ENCODE peak calls at places on chromosome X, in eight cellular contexts. One of them, this sample, is unnamed.
A peak's percentile ranks its signal among the peaks of the same experiment; 100 is the strongest.

GRCh38 chrX:15947648-15948317 is 93.2 kb upstream of the AP1S2 start:
- DNase-seq in stimulated activated CD4-positive, alpha-beta T cell treated with anti-CD3 and anti-CD28 coated beads, Interleukin-12 subunit alpha, Interleukin-12 subunit beta, amount 100 ng/mL, for 4 hours: no peak
- DNase-seq in testis: peak; percentile 18
- DNase-seq in ELR: peak; percentile 80
- DNase-seq in EH: peak; percentile 81
- DNase-seq in Caki2: peak; percentile 16
- DNase-seq in NCI-H2081: no peak
- DNase-seq in mesothelial cell of epicardium: no peak
- DNase-seq in this sample: no peak

GRCh38 chrX:18041656-18042055 is 179.0 kb downstream of the BEND2 start:
- DNase-seq in stimulated activated CD4-positive, alpha-beta T cell treated with anti-CD3 and anti-CD28 coated beads, Interleukin-12 subunit alpha, Interleukin-12 subunit beta, amount 100 ng/mL, for 4 hours: no peak
- DNase-seq in testis: no peak
- DNase-seq in ELR: no peak
- DNase-seq in EH: no peak
- DNase-seq in Caki2: no peak
- DNase-seq in NCI-H2081: no peak
- DNase-seq in mesothelial cell of epicardium: no peak
- DNase-seq in this sample: no peak

GRCh38 chrX:138001219-138001618 is 435.3 kb downstream of the ZIC3 start:
- DNase-seq in stimulated activated CD4-positive, alpha-beta T cell treated with anti-CD3 and anti-CD28 coated beads, Interleukin-12 subunit alpha, Interleukin-12 subunit beta, amount 100 ng/mL, for 4 hours: no peak
- DNase-seq in testis: no peak
- DNase-seq in ELR: no peak
- DNase-seq in EH: no peak
- DNase-seq in Caki2: no peak
- DNase-seq in NCI-H2081: no peak
- DNase-seq in mesothelial cell of epicardium: no peak
- DNase-seq in this sample: no peak

GRCh38 chrX:70553516-70553915 is 108.9 kb downstream of the DLG3 start:
- DNase-seq in stimulated activated CD4-positive, alpha-beta T cell treated with anti-CD3 and anti-CD28 coated beads, Interleukin-12 subunit alpha, Interleukin-12 subunit beta, amount 100 ng/mL, for 4 hours: no peak
- DNase-seq in testis: no peak
- DNase-seq in ELR: no peak
- DNase-seq in EH: no peak
- DNase-seq in Caki2: no peak
- DNase-seq in NCI-H2081: no peak
- DNase-seq in mesothelial cell of epicardium: no peak
- DNase-seq in this sample: peak; percentile 0

GRCh38 chrX:107324493-107325310 is 118.3 kb downstream of the DNAAF6 start:
- DNase-seq in stimulated activated CD4-positive, alpha-beta T cell treated with anti-CD3 and anti-CD28 coated beads, Interleukin-12 subunit alpha, Interleukin-12 subunit beta, amount 100 ng/mL, for 4 hours: no peak
- DNase-seq in testis: peak; percentile 50
- DNase-seq in ELR: peak; percentile 25
- DNase-seq in EH: peak; percentile 29
- DNase-seq in Caki2: peak; percentile 56
- DNase-seq in NCI-H2081: no peak
- DNase-seq in mesothelial cell of epicardium: peak; percentile 49
- DNase-seq in this sample: no peak

GRCh38 chrX:145848451-145848850 is 30.8 kb downstream of the SLITRK2 start:
- DNase-seq in stimulated activated CD4-positive, alpha-beta T cell treated with anti-CD3 and anti-CD28 coated beads, Interleukin-12 subunit alpha, Interleukin-12 subunit beta, amount 100 ng/mL, for 4 hours: no peak
- DNase-seq in testis: no peak
- DNase-seq in ELR: no peak
- DNase-seq in EH: no peak
- DNase-seq in Caki2: no peak
- DNase-seq in NCI-H2081: no peak
- DNase-seq in mesothelial cell of epicardium: no peak
- DNase-seq in this sample: no peak

GRCh38 chrX:11579856-11580595 is 85.7 kb downstream of the ARHGAP6 start:
- DNase-seq in stimulated activated CD4-positive, alpha-beta T cell treated with anti-CD3 and anti-CD28 coated beads, Interleukin-12 subunit alpha, Interleukin-12 subunit beta, amount 100 ng/mL, for 4 hours: no peak
- DNase-seq in testis: no peak
- DNase-seq in ELR: peak; percentile 30
- DNase-seq in EH: no peak
- DNase-seq in Caki2: peak; percentile 44
- DNase-seq in NCI-H2081: peak; percentile 32
- DNase-seq in mesothelial cell of epicardium: no peak
- DNase-seq in this sample: no peak

GRCh38 chrX:150913511-150913910 is 15.0 kb upstream of the CD99L2 start:
- DNase-seq in stimulated activated CD4-positive, alpha-beta T cell treated with anti-CD3 and anti-CD28 coated beads, Interleukin-12 subunit alpha, Interleukin-12 subunit beta, amount 100 ng/mL, for 4 hours: no peak
- DNase-seq in testis: no peak
- DNase-seq in ELR: peak; percentile 5
- DNase-seq in EH: peak; percentile 78
- DNase-seq in Caki2: no peak
- DNase-seq in NCI-H2081: no peak
- DNase-seq in mesothelial cell of epicardium: no peak
- DNase-seq in this sample: no peak

GRCh38 chrX:108216405-108216804 is 124.8 kb downstream of the ATG4A start:
- DNase-seq in stimulated activated CD4-positive, alpha-beta T cell treated with anti-CD3 and anti-CD28 coated beads, Interleukin-12 subunit alpha, Interleukin-12 subunit beta, amount 100 ng/mL, for 4 hours: no peak
- DNase-seq in testis: no peak
- DNase-seq in ELR: no peak
- DNase-seq in EH: no peak
- DNase-seq in Caki2: no peak
- DNase-seq in NCI-H2081: no peak
- DNase-seq in mesothelial cell of epicardium: no peak
- DNase-seq in this sample: no peak

GRCh38 chrX:11792461-11793421 is 34.7 kb downstream of the MSL3 start:
- DNase-seq in stimulated activated CD4-positive, alpha-beta T cell treated with anti-CD3 and anti-CD28 coated beads, Interleukin-12 subunit alpha, Interleukin-12 subunit beta, amount 100 ng/mL, for 4 hours: peak; percentile 51
- DNase-seq in testis: no peak
- DNase-seq in ELR: no peak
- DNase-seq in EH: no peak
- DNase-seq in Caki2: no peak
- DNase-seq in NCI-H2081: peak; percentile 14
- DNase-seq in mesothelial cell of epicardium: no peak
- DNase-seq in this sample: peak; percentile 72

GRCh38 chrX:53211391-53211978 is 13.5 kb downstream of the KDM5C start:
- DNase-seq in stimulated activated CD4-positive, alpha-beta T cell treated with anti-CD3 and anti-CD28 coated beads, Interleukin-12 subunit alpha, Interleukin-12 subunit beta, amount 100 ng/mL, for 4 hours: no peak
- DNase-seq in testis: no peak
- DNase-seq in ELR: peak; percentile 90
- DNase-seq in EH: peak; percentile 47
- DNase-seq in Caki2: no peak
- DNase-seq in NCI-H2081: no peak
- DNase-seq in mesothelial cell of epicardium: no peak
- DNase-seq in this sample: no peak

GRCh38 chrX:13226214-13226613 is 93.6 kb downstream of the ATXN3L start:
- DNase-seq in stimulated activated CD4-positive, alpha-beta T cell treated with anti-CD3 and anti-CD28 coated beads, Interleukin-12 subunit alpha, Interleukin-12 subunit beta, amount 100 ng/mL, for 4 hours: no peak
- DNase-seq in testis: no peak
- DNase-seq in ELR: no peak
- DNase-seq in EH: no peak
- DNase-seq in Caki2: no peak
- DNase-seq in NCI-H2081: no peak
- DNase-seq in mesothelial cell of epicardium: no peak
- DNase-seq in this sample: no peak

GRCh38 chrX:40496728-40497127 is 84.0 kb upstream of the ATP6AP2 start:
- DNase-seq in stimulated activated CD4-positive, alpha-beta T cell treated with anti-CD3 and anti-CD28 coated beads, Interleukin-12 subunit alpha, Interleukin-12 subunit beta, amount 100 ng/mL, for 4 hours: no peak
- DNase-seq in testis: no peak
- DNase-seq in ELR: peak; percentile 4
- DNase-seq in EH: no peak
- DNase-seq in Caki2: no peak
- DNase-seq in NCI-H2081: no peak
- DNase-seq in mesothelial cell of epicardium: no peak
- DNase-seq in this sample: no peak

This sample was measured in GM12864.